ENCODE peak calls at places on chromosomes 7 and 10, in six cellular contexts. One of them, this sample, is unnamed.

GRCh38 chr10:132516771-132517725 is 20.5 kb upstream of the INPP5A start:
- DNase-seq in dorsolateral prefrontal cortex: peak; percentile 65
- DNase-seq in GM12864: no peak
- DNase-seq in AG09309: peak; percentile 95
- DNase-seq in activated B cell treated with CpG ODN at 0.5 μM for 24 hours: peak; percentile 14
- DNase-seq in neural crest cell: peak; percentile 64
- DNase-seq in this sample: peak; percentile 60

GRCh38 chr10:8180756-8181155 is 126.3 kb downstream of the GATA3 start:
- DNase-seq in GM12864: no peak
- DNase-seq in activated B cell treated with CpG ODN at 0.5 μM for 24 hours: no peak
- DNase-seq in AG09309: no peak
- DNase-seq in dorsolateral prefrontal cortex: no peak
- DNase-seq in neural crest cell: no peak
- DNase-seq in this sample: no peak

GRCh38 chr7:121605297-121605640 is 209.2 kb upstream of the FAM3C start:
- DNase-seq in activated B cell treated with CpG ODN at 0.5 μM for 24 hours: no peak
- DNase-seq in AG09309: no peak
- DNase-seq in GM12864: no peak
- DNase-seq in dorsolateral prefrontal cortex: no peak
- DNase-seq in neural crest cell: no peak
- DNase-seq in this sample: no peak

GRCh38 chr7:158431941-158432347 is 155.7 kb downstream of the PTPRN2 start:
- DNase-seq in GM12864: no peak
- DNase-seq in AG09309: no peak
- DNase-seq in activated B cell treated with CpG ODN at 0.5 μM for 24 hours: no peak
- DNase-seq in dorsolateral prefrontal cortex: no peak
- DNase-seq in neural crest cell: no peak
- DNase-seq in this sample: no peak

GRCh38 chr10:24645784-24646183 is 77.9 kb downstream of the ARHGAP21 start:
- DNase-seq in neural crest cell: no peak
- DNase-seq in dorsolateral prefrontal cortex: no peak
- DNase-seq in activated B cell treated with CpG ODN at 0.5 μM for 24 hours: no peak
- DNase-seq in AG09309: no peak
- DNase-seq in GM12864: no peak
- DNase-seq in this sample: no peak

GRCh38 chr10:5891009-5891408 is 966 bp downstream of the FBH1 start:
- DNase-seq in AG09309: no peak
- DNase-seq in activated B cell treated with CpG ODN at 0.5 μM for 24 hours: no peak
- DNase-seq in dorsolateral prefrontal cortex: no peak
- DNase-seq in GM12864: no peak
- DNase-seq in neural crest cell: no peak
- DNase-seq in this sample: no peak

GRCh38 chr7:22427122-22427503 is 70.2 kb upstream of the RAPGEF5 start:
- DNase-seq in activated B cell treated with CpG ODN at 0.5 μM for 24 hours: no peak
- DNase-seq in AG09309: no peak
- DNase-seq in dorsolateral prefrontal cortex: no peak
- DNase-seq in GM12864: no peak
- DNase-seq in neural crest cell: no peak
- DNase-seq in this sample: no peak

GRCh38 chr10:22002531-22003110 is 909 bp downstream of the DNAJC1 start:
- DNase-seq in activated B cell treated with CpG ODN at 0.5 μM for 24 hours: no peak
- DNase-seq in neural crest cell: no peak
- DNase-seq in AG09309: no peak
- DNase-seq in dorsolateral prefrontal cortex: no peak
- DNase-seq in GM12864: no peak
- DNase-seq in this sample: no peak

GRCh38 chr10:676178-676577 is 13.3 kb downstream of the DIP2C start:
- DNase-seq in AG09309: no peak
- DNase-seq in dorsolateral prefrontal cortex: no peak
- DNase-seq in GM12864: no peak
- DNase-seq in activated B cell treated with CpG ODN at 0.5 μM for 24 hours: no peak
- DNase-seq in neural crest cell: no peak
- DNase-seq in this sample: no peak

GRCh38 chr7:23277359-23277989 is 21.7 kb upstream of the MALSU1 start:
- DNase-seq in dorsolateral prefrontal cortex: no peak
- DNase-seq in activated B cell treated with CpG ODN at 0.5 μM for 24 hours: no peak
- DNase-seq in neural crest cell: peak; percentile 38
- DNase-seq in AG09309: no peak
- DNase-seq in GM12864: peak; percentile 56
- DNase-seq in this sample: peak; percentile 15

GRCh38 chr10:12727832-12728215 is 273.7 kb downstream of the CCDC3 start:
- DNase-seq in neural crest cell: no peak
- DNase-seq in GM12864: no peak
- DNase-seq in AG09309: no peak
- DNase-seq in dorsolateral prefrontal cortex: no peak
- DNase-seq in activated B cell treated with CpG ODN at 0.5 μM for 24 hours: no peak
- DNase-seq in this sample: no peak

GRCh38 chr10:56318816-56319215 is 42.2 kb downstream of the ZWINT start:
- DNase-seq in GM12864: no peak
- DNase-seq in neural crest cell: no peak
- DNase-seq in activated B cell treated with CpG ODN at 0.5 μM for 24 hours: no peak
- DNase-seq in dorsolateral prefrontal cortex: no peak
- DNase-seq in AG09309: no peak
- DNase-seq in this sample: no peak

GRCh38 chr7:106239406-106239805 is 45.4 kb downstream of the NAMPT start:
- DNase-seq in AG09309: no peak
- DNase-seq in neural crest cell: no peak
- DNase-seq in dorsolateral prefrontal cortex: no peak
- DNase-seq in GM12864: no peak
- DNase-seq in activated B cell treated with CpG ODN at 0.5 μM for 24 hours: no peak
- DNase-seq in this sample: no peak

GRCh38 chr10:132360766-132361447 is 28.9 kb downstream of the LRRC27 start:
- DNase-seq in AG09309: no peak
- DNase-seq in neural crest cell: peak; percentile 39
- DNase-seq in activated B cell treated with CpG ODN at 0.5 μM for 24 hours: no peak
- DNase-seq in GM12864: no peak
- DNase-seq in dorsolateral prefrontal cortex: no peak
- DNase-seq in this sample: no peak

GRCh38 chr7:58316-58715 is 134.1 kb upstream of the FAM20C start:
- DNase-seq in activated B cell treated with CpG ODN at 0.5 μM for 24 hours: no peak
- DNase-seq in dorsolateral prefrontal cortex: no peak
- DNase-seq in neural crest cell: no peak
- DNase-seq in AG09309: no peak
- DNase-seq in GM12864: no peak
- DNase-seq in this sample: no peak

DNA sequence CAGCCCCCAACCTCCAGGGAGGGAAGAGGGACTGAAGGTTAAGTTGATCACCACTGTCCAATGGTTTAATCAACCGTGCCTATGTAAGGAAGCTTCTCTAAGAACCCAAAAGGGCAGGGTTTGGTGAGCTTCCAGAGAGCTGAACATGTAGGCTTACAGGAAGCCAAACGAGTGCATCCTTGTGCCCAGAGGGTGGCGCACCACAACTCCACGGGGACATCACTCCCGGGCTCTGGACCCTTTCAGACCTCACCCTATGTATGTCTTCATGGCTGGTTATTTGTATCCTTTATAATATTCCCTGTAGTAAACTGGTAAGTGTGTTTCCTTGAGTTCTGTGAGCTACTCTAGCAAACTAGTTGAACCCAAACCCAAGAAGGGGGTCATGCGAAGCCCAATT is 11.5 kb upstream of the NFKB2 start:
- DNase-seq in dorsolateral prefrontal cortex: no peak
- DNase-seq in neural crest cell: no peak
- DNase-seq in AG09309: no peak
- DNase-seq in GM12864: no peak
- DNase-seq in activated B cell treated with CpG ODN at 0.5 μM for 24 hours: no peak
- DNase-seq in this sample: no peak
- TF ChIP-seq CTCF in dorsolateral prefrontal cortex: no peak
- TF ChIP-seq CTCF in neural crest cell: peak; percentile 41
- TF ChIP-seq CTCF in AG09309: no peak
- TF ChIP-seq CTCF in GM12864: peak; percentile 52
- TF ChIP-seq CTCF in activated B cell treated with CpG ODN at 0.5 μM for 24 hours: no peak
- TF ChIP-seq CTCF in this sample: peak; percentile 25

DNA sequence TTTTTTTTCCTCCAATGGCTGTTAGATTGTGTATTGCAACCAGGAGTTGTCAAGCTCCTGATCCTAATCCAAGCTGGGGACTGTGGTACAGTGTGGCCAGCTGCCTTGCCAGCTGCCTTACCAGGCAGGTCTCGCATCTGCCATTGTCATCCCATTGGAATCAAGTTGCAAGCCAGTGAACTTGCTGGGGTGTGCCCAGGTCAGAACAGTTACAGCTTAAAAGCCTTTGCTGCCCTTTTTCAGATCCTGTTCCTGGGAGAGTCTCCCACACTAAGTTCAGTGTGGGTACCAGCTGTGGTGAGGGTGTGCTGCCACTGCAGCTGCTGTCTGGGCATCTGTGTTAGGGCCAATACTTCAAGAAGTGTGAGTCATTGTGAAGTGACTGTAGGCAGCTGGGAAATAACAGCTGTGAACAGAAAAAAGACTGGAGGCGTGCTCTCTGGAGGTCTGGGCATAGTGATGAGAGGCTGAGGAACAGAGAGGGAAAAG is 72.8 kb downstream of the CCNY start:
- DNase-seq in activated B cell treated with CpG ODN at 0.5 μM for 24 hours: no peak
- DNase-seq in GM12864: no peak
- DNase-seq in neural crest cell: no peak
- DNase-seq in dorsolateral prefrontal cortex: peak; percentile 80
- DNase-seq in AG09309: peak; percentile 39
- DNase-seq in this sample: no peak
- TF ChIP-seq CTCF in activated B cell treated with CpG ODN at 0.5 μM for 24 hours: no peak
- TF ChIP-seq CTCF in GM12864: no peak
- TF ChIP-seq CTCF in neural crest cell: no peak
- TF ChIP-seq CTCF in dorsolateral prefrontal cortex: no peak
- TF ChIP-seq CTCF in AG09309: no peak
- TF ChIP-seq CTCF in this sample: no peak

DNA sequence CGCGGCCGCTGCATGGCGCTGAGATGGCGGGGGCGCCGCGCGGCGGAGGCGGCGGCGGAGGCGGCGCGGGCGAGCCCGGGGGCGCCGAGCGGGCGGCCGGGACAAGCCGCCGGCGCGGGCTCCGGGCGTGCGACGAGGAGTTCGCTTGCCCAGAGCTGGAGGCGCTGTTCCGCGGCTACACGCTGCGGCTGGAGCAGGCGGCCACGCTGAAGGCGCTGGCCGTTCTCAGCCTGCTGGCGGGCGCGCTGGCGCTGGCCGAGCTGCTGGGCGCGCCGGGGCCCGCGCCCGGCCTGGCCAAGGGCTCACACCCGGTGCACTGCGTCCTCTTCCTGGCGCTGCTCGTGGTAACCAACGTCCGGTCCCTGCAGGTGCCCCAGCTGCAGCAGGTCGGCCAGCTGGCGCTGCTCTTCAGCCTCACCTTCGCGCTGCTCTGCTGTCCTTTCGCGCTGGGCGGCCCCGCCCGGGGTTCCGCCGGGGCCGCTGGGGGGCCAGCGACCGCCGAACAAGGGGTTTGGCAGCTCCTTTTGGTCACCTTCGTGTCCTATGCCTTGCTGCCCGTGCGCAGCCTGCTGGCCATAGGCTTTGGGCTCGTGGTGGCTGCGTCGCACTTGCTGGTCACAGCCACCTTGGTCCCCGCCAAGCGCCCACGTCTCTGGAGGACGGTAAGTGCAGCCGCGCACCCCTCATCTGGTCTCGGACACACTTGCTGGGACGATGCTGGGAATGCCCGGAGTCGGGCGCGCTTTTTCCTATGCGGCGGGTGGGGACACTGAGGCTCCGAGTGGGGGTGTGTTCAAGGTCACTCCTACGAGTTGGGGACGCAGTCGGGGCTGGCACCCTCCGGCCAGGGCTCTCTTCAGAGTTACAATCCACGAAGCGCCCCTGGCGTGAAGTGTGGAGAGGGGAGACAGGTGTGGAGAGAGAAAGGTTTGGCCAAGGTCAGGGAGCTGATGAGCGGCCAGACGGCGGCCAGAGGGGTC is 643 bp downstream of the ADCY1 start:
- DNase-seq in activated B cell treated with CpG ODN at 0.5 μM for 24 hours: no peak
- DNase-seq in neural crest cell: peak; percentile 46
- DNase-seq in dorsolateral prefrontal cortex: no peak
- DNase-seq in GM12864: no peak
- DNase-seq in AG09309: no peak
- DNase-seq in this sample: peak; percentile 64
- TF ChIP-seq CTCF in activated B cell treated with CpG ODN at 0.5 μM for 24 hours: no peak
- TF ChIP-seq CTCF in neural crest cell: peak; percentile 43
- TF ChIP-seq CTCF in dorsolateral prefrontal cortex: no peak
- TF ChIP-seq CTCF in GM12864: peak; percentile 24
- TF ChIP-seq CTCF in AG09309: peak; percentile 11
- TF ChIP-seq CTCF in this sample: peak; percentile 44

DNA sequence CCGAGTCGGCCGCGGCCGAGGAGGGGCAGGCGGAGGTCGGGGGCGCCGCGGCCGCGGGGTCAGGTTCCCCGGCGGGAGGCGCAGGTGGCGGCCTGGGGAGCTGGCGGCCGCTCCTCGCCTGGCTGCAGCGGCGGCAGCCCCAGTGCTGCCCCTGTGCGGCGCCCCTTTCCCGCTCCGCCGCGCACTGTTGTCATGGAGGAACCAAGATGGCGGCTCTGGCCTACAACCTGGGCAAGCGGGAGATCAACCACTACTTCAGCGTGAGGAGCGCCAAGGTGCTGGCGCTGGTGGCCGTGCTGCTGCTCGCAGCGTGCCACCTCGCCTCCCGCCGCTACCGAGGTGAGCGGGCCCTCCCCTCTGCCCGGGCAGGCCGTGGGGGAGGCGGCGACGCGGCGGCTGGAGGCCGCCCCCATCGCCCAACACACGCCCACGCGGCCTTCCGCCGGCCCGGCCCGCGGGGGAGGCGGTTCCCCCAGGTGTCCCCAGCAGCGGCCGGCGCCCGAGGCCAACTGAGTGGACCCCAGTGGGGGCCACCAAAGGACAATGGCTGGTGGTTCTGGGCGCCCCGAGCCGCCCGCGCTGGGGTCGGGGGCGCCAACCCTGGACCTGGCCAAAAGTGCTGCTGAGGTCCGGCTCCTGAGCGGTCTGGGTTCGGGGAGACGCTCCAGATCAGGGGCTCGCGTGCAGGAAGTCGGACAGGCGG is 421 bp downstream of the CASD1 start:
- DNase-seq in neural crest cell: peak; percentile 62
- DNase-seq in GM12864: no peak
- DNase-seq in AG09309: no peak
- DNase-seq in dorsolateral prefrontal cortex: peak; percentile 62
- DNase-seq in activated B cell treated with CpG ODN at 0.5 μM for 24 hours: peak; percentile 73
- DNase-seq in this sample: peak; percentile 54
- TF ChIP-seq CTCF in neural crest cell: peak; percentile 38
- TF ChIP-seq CTCF in GM12864: no peak
- TF ChIP-seq CTCF in AG09309: peak; percentile 32
- TF ChIP-seq CTCF in dorsolateral prefrontal cortex: peak; percentile 41
- TF ChIP-seq CTCF in activated B cell treated with CpG ODN at 0.5 μM for 24 hours: no peak
- TF ChIP-seq CTCF in this sample: peak; percentile 28

GRCh38 chr10:19730071-19730470 is 86.2 kb upstream of the PLXDC2 start:
- DNase-seq in activated B cell treated with CpG ODN at 0.5 μM for 24 hours: no peak
- DNase-seq in GM12864: no peak
- DNase-seq in AG09309: no peak
- DNase-seq in dorsolateral prefrontal cortex: no peak
- DNase-seq in neural crest cell: no peak
- DNase-seq in this sample: no peak

GRCh38 chr10:19730848-19731247 is 85.4 kb upstream of the PLXDC2 start:
- DNase-seq in neural crest cell: no peak
- DNase-seq in dorsolateral prefrontal cortex: no peak
- DNase-seq in activated B cell treated with CpG ODN at 0.5 μM for 24 hours: no peak
- DNase-seq in AG09309: no peak
- DNase-seq in GM12864: no peak
- DNase-seq in this sample: no peak

GRCh38 chr10:19728376-19728775 is 87.9 kb upstream of the PLXDC2 start:
- DNase-seq in GM12864: no peak
- DNase-seq in dorsolateral prefrontal cortex: no peak
- DNase-seq in neural crest cell: no peak
- DNase-seq in AG09309: no peak
- DNase-seq in activated B cell treated with CpG ODN at 0.5 μM for 24 hours: no peak
- DNase-seq in this sample: no peak

DNA sequence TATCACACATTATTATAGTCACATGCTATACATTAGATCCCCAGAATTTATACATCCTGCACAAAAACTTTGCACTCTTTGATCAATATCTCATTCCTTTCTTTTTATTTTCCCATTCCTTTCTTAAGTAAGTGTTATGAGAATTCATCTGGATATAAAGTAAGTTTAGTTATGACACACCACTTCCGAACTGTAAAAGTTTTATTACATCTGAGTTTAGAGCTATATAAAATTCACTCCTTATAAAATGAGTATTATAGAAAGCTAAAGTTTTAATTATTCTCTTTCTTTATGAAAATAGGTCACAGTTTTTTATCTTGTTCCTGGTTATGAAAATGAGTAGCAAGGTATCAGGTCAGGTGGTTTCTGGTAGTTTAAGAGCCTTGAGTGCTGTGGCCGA is 84.7 kb upstream of the PLXDC2 start:
- DNase-seq in dorsolateral prefrontal cortex: no peak
- DNase-seq in AG09309: no peak
- DNase-seq in neural crest cell: no peak
- DNase-seq in GM12864: no peak
- DNase-seq in activated B cell treated with CpG ODN at 0.5 μM for 24 hours: no peak
- DNase-seq in this sample: no peak
- TF ChIP-seq CTCF in dorsolateral prefrontal cortex: no peak
- TF ChIP-seq CTCF in AG09309: no peak
- TF ChIP-seq CTCF in neural crest cell: no peak
- TF ChIP-seq CTCF in GM12864: no peak
- TF ChIP-seq CTCF in activated B cell treated with CpG ODN at 0.5 μM for 24 hours: no peak
- TF ChIP-seq CTCF in this sample: no peak

This sample was measured in progenitor cell of endocrine pancreas.